ENCODE peak calls at places on chromosomes 4 and X, in eight cellular contexts. Q is occipital lobe; B is frontal cortex; M is upper lobe of left lung; P is pancreas; J is activated CD4-positive, alpha-beta T cell treated with anti-CD3 and anti-CD28 coated beads for 24 hours; D is upper lobe of right lung; X is breast epithelium. U is an unnamed sample.

GRCh38 chrX:150446151-150446550 is 83.0 kb downstream of the MAMLD1 start:
- DNase-seq in D (no peak), P (no peak), Q (no peak), M (no peak), J (no peak), X (no peak), B (no peak), U (no peak)

GRCh38 chrX:10045327-10046000 is 78.3 kb downstream of the CLDN34 start:
- DNase-seq in P (peak), J (no peak), X (no peak), Q (no peak), M (no peak), D (no peak), B (no peak), U (no peak)

GRCh38 chr4:88027611-88028608 is 20.5 kb downstream of the PKD2 start:
- DNase-seq in Q (no peak), X (no peak), M (no peak), B (no peak), P (no peak), J (no peak), D (no peak), U (no peak)

GRCh38 chr4:37717575-37717974 is 31.4 kb upstream of the RELL1 start:
- DNase-seq in M (no peak), Q (no peak), X (no peak), D (no peak), J (no peak), P (no peak), B (no peak), U (no peak)

GRCh38 chr4:128727658-128728057 is 81.8 kb upstream of the JADE1 start:
- DNase-seq in J (no peak), P (no peak), B (no peak), X (no peak), M (no peak), Q (no peak), D (no peak), U (no peak)

GRCh38 chrX:41984628-41985027 is 61.3 kb upstream of the CASK start:
- DNase-seq in J (no peak), X (no peak), B (no peak), M (no peak), P (no peak), D (no peak), Q (no peak), U (no peak)

GRCh38 chr4:7808181-7808580 is 131.5 kb downstream of the AFAP1 start:
- DNase-seq in X (no peak), B (no peak), Q (no peak), D (peak), P (no peak), J (no peak), M (no peak), U (no peak)

GRCh38 chrX:151871244-151871643 is 41.4 kb upstream of the MAGEA4 start:
- DNase-seq in B (no peak), D (no peak), M (no peak), P (no peak), X (no peak), J (no peak), Q (no peak), U (no peak)

GRCh38 chr4:5165419-5166369 is 114.4 kb downstream of the STK32B start:
- DNase-seq in X (no peak), J (no peak), M (no peak), B (no peak), Q (no peak), P (no peak), D (no peak), U (no peak)

GRCh38 chr4:96525901-96526300 is 686.0 kb downstream of the PDHA2 start:
- DNase-seq in M (no peak), J (no peak), P (no peak), X (no peak), D (no peak), Q (no peak), B (no peak), U (no peak)